ENCODE peak calls at places on chromosomes 13 and 19, in six cellular contexts. One of them, this sample, is unnamed.

GRCh38 chr19:11581740-11582139 is 4.3 kb upstream of the ACP5 start:
- DNase-seq in neural crest cell: no peak
- DNase-seq in PC-3: no peak
- DNase-seq in CD4-positive, alpha-beta memory T cell: no peak
- DNase-seq in SK-N-DZ: no peak
- DNase-seq in hepatocyte: no peak
- DNase-seq in this sample: no peak

GRCh38 chr13:59680429-59681024 is 483.2 kb downstream of the DIAPH3 start:
- DNase-seq in hepatocyte: no peak
- DNase-seq in PC-3: peak; percentile 39
- DNase-seq in neural crest cell: no peak
- DNase-seq in SK-N-DZ: peak; percentile 43
- DNase-seq in CD4-positive, alpha-beta memory T cell: no peak
- DNase-seq in this sample: peak; percentile 8

GRCh38 chr19:30780456-30780855 is 408.3 kb downstream of the ZNF536 start:
- DNase-seq in neural crest cell: no peak
- DNase-seq in CD4-positive, alpha-beta memory T cell: no peak
- DNase-seq in hepatocyte: no peak
- DNase-seq in SK-N-DZ: no peak
- DNase-seq in PC-3: no peak
- DNase-seq in this sample: no peak

GRCh38 chr19:5026706-5027273 is 57.9 kb downstream of the KDM4B start:
- DNase-seq in CD4-positive, alpha-beta memory T cell: no peak
- DNase-seq in neural crest cell: no peak
- DNase-seq in hepatocyte: no peak
- DNase-seq in SK-N-DZ: no peak
- DNase-seq in PC-3: peak; percentile 40
- DNase-seq in this sample: no peak

GRCh38 chr19:13885826-13886365 is 9.0 kb downstream of the NANOS3 start:
- DNase-seq in SK-N-DZ: no peak
- DNase-seq in CD4-positive, alpha-beta memory T cell: no peak
- DNase-seq in hepatocyte: no peak
- DNase-seq in PC-3: no peak
- DNase-seq in neural crest cell: no peak
- DNase-seq in this sample: no peak

GRCh38 chr13:102940143-102940542 is 94.3 kb downstream of the ERCC5 start:
- DNase-seq in CD4-positive, alpha-beta memory T cell: no peak
- DNase-seq in neural crest cell: no peak
- DNase-seq in SK-N-DZ: no peak
- DNase-seq in hepatocyte: no peak
- DNase-seq in PC-3: no peak
- DNase-seq in this sample: no peak

GRCh38 chr13:113151745-113152707 is 6.4 kb upstream of the PROZ start:
- DNase-seq in SK-N-DZ: no peak
- DNase-seq in neural crest cell: no peak
- DNase-seq in hepatocyte: peak; percentile 61
- DNase-seq in CD4-positive, alpha-beta memory T cell: no peak
- DNase-seq in PC-3: peak; percentile 3
- DNase-seq in this sample: no peak

GRCh38 chr19:15684828-15685227 is 11.9 kb downstream of the CYP4F12 start:
- DNase-seq in SK-N-DZ: no peak
- DNase-seq in CD4-positive, alpha-beta memory T cell: no peak
- DNase-seq in neural crest cell: no peak
- DNase-seq in PC-3: peak; percentile 21
- DNase-seq in hepatocyte: no peak
- DNase-seq in this sample: no peak

GRCh38 chr13:19083340-19083739 is 98.3 kb downstream of the TUBA3C start:
- DNase-seq in PC-3: no peak
- DNase-seq in neural crest cell: no peak
- DNase-seq in SK-N-DZ: no peak
- DNase-seq in CD4-positive, alpha-beta memory T cell: no peak
- DNase-seq in hepatocyte: no peak
- DNase-seq in this sample: no peak

GRCh38 chr13:34847751-34848150 is 94.3 kb upstream of the NBEA start:
- DNase-seq in PC-3: peak; percentile 43
- DNase-seq in CD4-positive, alpha-beta memory T cell: no peak
- DNase-seq in SK-N-DZ: peak; percentile 18
- DNase-seq in neural crest cell: no peak
- DNase-seq in hepatocyte: no peak
- DNase-seq in this sample: peak; percentile 39

GRCh38 chr13:112615391-112615790 is 27.4 kb upstream of the TUBGCP3 start:
- DNase-seq in neural crest cell: no peak
- DNase-seq in hepatocyte: no peak
- DNase-seq in SK-N-DZ: no peak
- DNase-seq in CD4-positive, alpha-beta memory T cell: no peak
- DNase-seq in PC-3: no peak
- DNase-seq in this sample: no peak

GRCh38 chr19:6779204-6779603 is 6.7 kb downstream of the VAV1 start:
- DNase-seq in hepatocyte: no peak
- DNase-seq in CD4-positive, alpha-beta memory T cell: no peak
- DNase-seq in PC-3: no peak
- DNase-seq in SK-N-DZ: no peak
- DNase-seq in neural crest cell: no peak
- DNase-seq in this sample: no peak

GRCh38 chr13:110448230-110448629 is 113.3 kb downstream of the RAB20 start:
- DNase-seq in SK-N-DZ: no peak
- DNase-seq in PC-3: peak; percentile 92
- DNase-seq in hepatocyte: no peak
- DNase-seq in neural crest cell: no peak
- DNase-seq in CD4-positive, alpha-beta memory T cell: no peak
- DNase-seq in this sample: no peak

This sample was measured in DMS153.